ENCODE peak calls at places on chromosomes 5 and 9, in four cellular contexts. F, G, H and O are unnamed samples.

GRCh38 chr9:90665072-90665471 is 22.4 kb upstream of the DIRAS2 start:
- DNase-seq in F (no peak), H (no peak), G (no peak), O (no peak)

GRCh38 chr5:120527251-120527650 is 63.2 kb downstream of the PRR16 start:
- DNase-seq in H (no peak), F (no peak), G (no peak), O (peak)

GRCh38 chr5:112776301-112776856 is 38.7 kb downstream of the APC start:
- DNase-seq in H (no peak), G (peak), F (no peak), O (no peak)

GRCh38 chr9:132356276-132356924 is 1.6 kb upstream of the SETX start:
- DNase-seq in H (no peak), F (no peak), G (no peak), O (no peak)

GRCh38 chr9:118896356-118897000 is 472.8 kb downstream of the BRINP1 start:
- DNase-seq in G (no peak), H (no peak), F (no peak), O (no peak)

GRCh38 chr5:156475831-156476551 is 149.0 kb downstream of the SGCD start:
- DNase-seq in H (no peak), G (peak), F (no peak), O (no peak)

GRCh38 chr9:3437031-3437430 is 88.8 kb downstream of the RFX3 start:
- DNase-seq in G (no peak), F (no peak), H (no peak), O (no peak)

GRCh38 chr9:32551491-32552049 is 557 bp upstream of the SMIM27 start:
- DNase-seq in H (peak), G (peak), F (peak), O (peak)

GRCh38 chr9:111483862-111484563 is at the start of gene ECPAS:
- DNase-seq in H (peak), F (peak), G (peak), O (peak)

GRCh38 chr9:68584110-68585033 is 43.7 kb upstream of the TMEM252 start:
- DNase-seq in F (peak), G (peak), H (peak), O (peak)

GRCh38 chr5:111070272-111071134 is 1.0 kb upstream of the TSLP start:
- DNase-seq in G (no peak), F (no peak), H (no peak), O (no peak)

GRCh38 chr9:99103909-99104458 is 929 bp upstream of the TGFBR1 start:
- DNase-seq in H (no peak), G (peak), F (no peak), O (no peak)

GRCh38 chr9:4117835-4118610 is 181.8 kb downstream of the GLIS3 start:
- DNase-seq in G (no peak), F (peak), H (peak), O (peak)

GRCh38 chr5:177554474-177555111 is at the start of gene FAM193B:
- DNase-seq in F (peak), G (peak), H (peak), O (peak)

GRCh38 chr5:16744164-16744880 is 127.5 kb upstream of the RETREG1 start:
- DNase-seq in F (no peak), H (no peak), G (no peak), O (no peak)

GRCh38 chr5:137218896-137219295 is 280.2 kb downstream of the SPOCK1 start:
- DNase-seq in H (no peak), F (no peak), G (no peak), O (no peak)

GRCh38 chr5:169742773-169743296 is 105.8 kb downstream of the DOCK2 start:
- DNase-seq in G (peak), H (no peak), F (no peak), O (no peak)

GRCh38 chr5:116084231-116084630 is 594 bp upstream of the COMMD10 start:
- DNase-seq in H (peak), G (peak), F (peak), O (no peak)

GRCh38 chr9:84419203-84419602 is 78.6 kb upstream of the SLC28A3 start:
- DNase-seq in G (no peak), F (no peak), H (no peak), O (no peak)

GRCh38 chr9:98873535-98874432 is 66.3 kb downstream of the GALNT12 start:
- DNase-seq in H (no peak), F (no peak), G (no peak), O (no peak)

GRCh38 chr9:93020785-93021670 is 37.5 kb upstream of the SUSD3 start:
- DNase-seq in H (peak), G (no peak), F (no peak), O (no peak)

GRCh38 chr9:114501786-114502682 is 3.2 kb downstream of the WHRN start:
- DNase-seq in F (no peak), H (no peak), G (peak), O (peak)
- H3K27ac ChIP-seq in F (no peak), H (no peak), G (peak), O (peak)

GRCh38 chr5:172932313-172933017 is 26.8 kb upstream of the RPL26L1 start:
- DNase-seq in F (peak), H (peak), G (peak), O (peak)

GRCh38 chr5:172929371-172929838 is 29.8 kb upstream of the RPL26L1 start:
- DNase-seq in F (no peak), G (peak), H (no peak), O (no peak)

GRCh38 chr5:172935096-172935495 is 24.1 kb upstream of the RPL26L1 start:
- DNase-seq in H (no peak), G (no peak), F (no peak), O (no peak)

GRCh38 chr5:172933238-172933637 is 26.0 kb upstream of the RPL26L1 start:
- DNase-seq in F (no peak), H (no peak), G (no peak), O (no peak)

DNA sequence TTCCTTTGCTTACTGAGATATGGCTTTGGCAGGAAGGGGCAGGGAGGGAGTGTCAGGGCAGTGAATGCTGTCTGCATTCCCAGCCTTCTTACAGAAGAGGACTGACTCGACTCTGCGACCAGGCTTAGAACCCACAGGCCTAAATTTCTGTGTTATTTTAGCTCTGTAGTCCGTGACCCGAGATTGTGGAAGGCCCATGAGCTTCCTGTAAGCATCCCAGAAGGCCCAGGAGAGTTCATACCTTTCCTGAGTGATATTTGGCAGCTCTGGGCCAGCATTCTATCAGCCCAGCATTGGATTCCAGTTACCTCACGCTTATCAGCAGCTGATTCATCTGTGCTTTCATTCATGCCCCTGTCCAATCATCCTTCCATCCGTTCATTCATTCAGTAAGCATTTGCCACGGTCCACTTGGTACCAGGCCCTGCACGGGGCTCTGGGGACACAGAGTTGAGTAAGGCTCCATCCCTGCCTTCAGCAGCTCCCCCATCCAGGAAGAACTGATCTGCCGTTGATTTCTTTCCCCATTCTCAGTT is 28.2 kb upstream of the RPL26L1 start:
- DNase-seq in G (peak), F (no peak), H (no peak), O (no peak)
- H3K27ac ChIP-seq in G (peak), F (peak), H (no peak), O (no peak)

DNA sequence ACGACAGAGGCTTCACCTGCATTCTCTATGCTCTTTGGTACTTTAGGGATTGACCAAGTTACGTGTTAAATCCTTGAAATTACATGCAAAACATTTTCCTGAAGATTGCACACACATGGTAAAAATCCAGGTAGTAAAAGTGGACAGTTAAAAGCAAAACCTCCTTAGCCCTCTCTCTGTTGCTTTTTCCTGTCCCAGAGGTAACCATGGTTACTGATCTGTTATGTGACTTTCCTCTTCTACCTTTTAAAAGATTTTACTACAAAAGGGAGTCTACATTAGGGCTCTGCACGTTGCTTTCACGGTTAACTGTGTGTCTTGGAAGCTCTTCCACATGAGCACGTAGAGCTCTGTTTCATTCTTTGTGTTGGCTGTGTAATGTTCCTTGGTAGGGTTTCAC is 97.0 kb downstream of the PPARGC1B start:
- DNase-seq in G (no peak), H (no peak), F (no peak), O (no peak)
- H3K27ac ChIP-seq in G (no peak), H (no peak), F (no peak), O (no peak)

DNA sequence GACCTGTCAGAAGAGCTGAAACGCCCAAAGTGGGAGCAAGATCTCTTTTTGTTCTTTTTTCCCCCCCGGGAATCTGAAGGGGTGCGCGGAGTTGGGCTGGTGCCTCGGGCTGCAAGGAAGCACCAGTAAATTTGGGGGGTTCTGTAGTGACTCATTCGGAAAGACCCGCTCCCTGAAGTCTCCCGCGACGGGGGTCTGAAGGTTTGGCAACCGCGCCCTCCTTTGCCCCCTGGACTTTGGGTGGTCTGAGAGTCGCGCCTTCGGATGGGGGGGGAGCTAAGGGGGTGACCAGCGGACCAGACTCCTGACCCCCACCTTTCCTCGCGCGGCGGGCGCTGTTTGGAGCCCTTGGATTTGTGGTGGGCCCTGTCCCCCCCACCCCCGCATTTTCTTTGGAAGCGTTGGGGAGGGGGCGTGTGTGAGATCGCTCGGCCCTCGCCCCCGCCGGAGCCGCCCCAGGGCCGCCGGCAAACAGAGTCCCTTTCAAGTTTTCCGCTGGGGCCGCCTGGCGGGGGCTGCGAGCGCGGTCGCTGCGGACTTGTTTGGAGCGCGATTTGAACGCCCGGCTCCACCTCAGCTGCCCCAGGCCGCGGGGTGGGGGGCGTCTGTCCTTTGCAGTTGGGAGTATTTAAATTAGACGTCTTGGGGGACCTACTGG is 2.0 kb downstream of the CXXC5 start:
- DNase-seq in G (no peak), F (peak), H (no peak), O (peak)
- H3K27ac ChIP-seq in G (peak), F (peak), H (no peak), O (no peak)

GRCh38 chr9:16281707-16282106 is 588.8 kb downstream of the BNC2 start:
- DNase-seq in F (no peak), H (no peak), G (no peak), O (no peak)
- H3K27ac ChIP-seq in F (no peak), H (no peak), G (peak), O (no peak)

DNA sequence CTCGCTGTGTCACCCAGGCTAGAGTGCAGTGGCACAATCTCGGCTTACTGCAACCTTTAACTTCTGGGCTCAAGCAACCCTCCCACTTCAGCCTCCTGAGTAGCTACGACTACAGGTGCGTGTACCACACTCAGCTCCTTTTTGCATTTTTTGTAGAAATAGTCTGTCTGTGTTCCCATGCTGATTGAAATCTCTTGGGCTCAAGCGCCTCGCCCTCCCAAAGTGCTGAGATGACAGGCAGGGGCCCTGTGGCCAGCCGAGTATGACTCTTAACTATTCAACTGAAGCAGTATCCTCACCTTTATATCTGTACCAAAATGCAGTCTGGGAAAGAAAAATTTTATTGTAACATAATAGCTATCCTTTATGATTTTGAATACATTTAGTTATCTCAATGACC is 12.2 kb upstream of the NIM1K start:
- DNase-seq in F (no peak), G (no peak), H (no peak), O (no peak)
- H3K27ac ChIP-seq in F (no peak), G (no peak), H (no peak), O (no peak)